ENCODE peak calls at places on chromosomes 11 and 22, in eight cellular contexts. K, Q, P, C, D, L, S and Z are unnamed samples.

GRCh38 chr11:112834277-112834755 is 126.9 kb upstream of the NCAM1 start:
- DNase-seq in K (peak; percentile 93), Q (no peak), P (no peak), C (no peak), D (no peak), L (peak; percentile 89), S (no peak), Z (no peak)

GRCh38 chr22:30005213-30005857 is 74.9 kb upstream of the HORMAD2 start:
- DNase-seq in K (peak; percentile 81), Q (peak; percentile 63), P (peak; percentile 50), C (peak; percentile 73), D (peak; percentile 67), L (peak; percentile 81), S (peak; percentile 50), Z (peak; percentile 49)

GRCh38 chr11:19723572-19724342 is 11.1 kb downstream of the NAV2 start:
- DNase-seq in K (peak; percentile 84), Q (no peak), P (no peak), C (no peak), D (peak; percentile 77), L (no peak), S (no peak), Z (no peak)

GRCh38 chr22:20421507-20421874 is 16.1 kb downstream of the SCARF2 start:
- DNase-seq in K (peak; percentile 20), Q (no peak), P (no peak), C (no peak), D (no peak), L (no peak), S (no peak), Z (no peak)

GRCh38 chr11:111793863-111794262 is 27.7 kb upstream of the PPP2R1B start:
- DNase-seq in K (no peak), Q (no peak), P (no peak), C (no peak), D (no peak), L (no peak), S (no peak), Z (peak; percentile 72)

GRCh38 chr22:40325315-40325714 is 21.0 kb upstream of the ADSL start:
- DNase-seq in K (no peak), Q (peak; percentile 13), P (no peak), C (no peak), D (no peak), L (no peak), S (no peak), Z (no peak)

GRCh38 chr11:279040-279965 is 1.1 kb downstream of the NLRP6 start:
- DNase-seq in K (peak; percentile 58), Q (no peak), P (no peak), C (peak; percentile 8), D (no peak), L (no peak), S (no peak), Z (no peak)

GRCh38 chr11:11973361-11973800 is 35.0 kb downstream of the DKK3 start:
- DNase-seq in K (peak; percentile 88), Q (no peak), P (no peak), C (peak; percentile 59), D (no peak), L (peak; percentile 74), S (no peak), Z (peak; percentile 31)

GRCh38 chr22:39253427-39254070 is 8.8 kb upstream of the PDGFB start:
- DNase-seq in K (no peak), Q (peak; percentile 45), P (no peak), C (no peak), D (peak; percentile 52), L (peak; percentile 89), S (no peak), Z (no peak)

GRCh38 chr22:50714631-50715179 is 23.3 kb upstream of the ACR start:
- DNase-seq in K (no peak), Q (no peak), P (no peak), C (no peak), D (no peak), L (no peak), S (no peak), Z (no peak)

GRCh38 chr11:44315947-44316387 is 6.0 kb upstream of the ALX4 start:
- DNase-seq in K (no peak), Q (no peak), P (no peak), C (no peak), D (no peak), L (no peak), S (no peak), Z (no peak)

GRCh38 chr11:44314733-44315132 is 4.8 kb upstream of the ALX4 start:
- DNase-seq in K (no peak), Q (no peak), P (no peak), C (no peak), D (no peak), L (no peak), S (no peak), Z (no peak)

GRCh38 chr11:44319170-44319551 is 9.2 kb upstream of the ALX4 start:
- DNase-seq in K (no peak), Q (no peak), P (no peak), C (no peak), D (no peak), L (no peak), S (no peak), Z (no peak)

GRCh38 chr11:44318369-44318768 is 8.4 kb upstream of the ALX4 start:
- DNase-seq in K (no peak), Q (no peak), P (no peak), C (no peak), D (no peak), L (no peak), S (no peak), Z (no peak)

DNA sequence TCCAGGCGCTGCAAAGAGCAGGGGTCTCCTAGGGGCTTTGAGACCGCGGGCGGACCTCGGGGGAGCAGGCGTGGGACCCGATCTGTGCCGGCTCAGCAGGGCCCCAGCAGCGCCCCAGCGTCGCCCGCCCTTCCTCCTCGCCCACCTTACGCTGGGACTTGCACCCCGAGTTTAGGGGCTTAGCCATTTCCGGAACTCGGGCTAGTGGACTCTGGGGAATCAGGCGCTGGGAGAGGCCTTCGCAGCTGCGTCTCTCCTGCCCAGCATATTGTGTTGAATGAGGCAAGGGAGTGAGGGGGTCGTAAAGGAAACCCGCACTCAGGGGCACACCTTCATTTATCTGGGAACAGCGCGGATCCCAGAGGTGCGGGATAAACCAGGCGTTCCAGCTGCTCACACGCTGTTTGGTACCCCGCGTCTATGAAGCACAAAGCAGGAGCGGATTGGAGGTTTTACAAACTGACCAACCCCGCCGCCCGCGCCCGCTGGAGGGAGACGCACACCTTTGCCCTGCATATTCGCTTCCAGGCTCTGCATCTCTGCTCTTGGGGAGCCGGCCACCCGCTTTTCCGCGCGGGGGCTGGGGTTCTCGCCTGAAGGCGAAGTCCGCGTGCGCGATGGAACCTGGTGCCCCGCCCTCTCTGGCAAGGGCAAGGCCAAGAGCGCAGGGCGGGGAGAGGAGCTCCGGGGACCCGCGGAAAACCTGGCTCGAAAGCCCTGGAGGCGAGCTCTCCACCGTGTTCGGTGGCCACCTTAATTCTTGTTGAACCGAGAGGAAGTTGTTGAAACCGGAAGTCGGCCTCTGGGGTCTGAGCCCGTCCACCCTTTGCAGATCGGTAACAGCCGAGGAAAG is 6.7 kb upstream of the ALX4 start:
- DNase-seq in K (no peak), Q (no peak), P (no peak), C (no peak), D (no peak), L (no peak), S (no peak), Z (no peak)
- TF ChIP-seq CTCF in K (no peak), Q (no peak), P (no peak), C (no peak), D (no peak), L (no peak), S (no peak), Z (no peak)

GRCh38 chr11:67732045-67732787 is 57.8 kb upstream of the ALDH3B2 start:
- DNase-seq in K (no peak), Q (no peak), P (no peak), C (no peak), D (no peak), L (no peak), S (no peak), Z (no peak)
- TF ChIP-seq CTCF in K (peak; percentile 17), Q (peak; percentile 20), P (peak; percentile 36), C (peak; percentile 13), D (peak; percentile 42), L (no peak), S (no peak), Z (no peak)

DNA sequence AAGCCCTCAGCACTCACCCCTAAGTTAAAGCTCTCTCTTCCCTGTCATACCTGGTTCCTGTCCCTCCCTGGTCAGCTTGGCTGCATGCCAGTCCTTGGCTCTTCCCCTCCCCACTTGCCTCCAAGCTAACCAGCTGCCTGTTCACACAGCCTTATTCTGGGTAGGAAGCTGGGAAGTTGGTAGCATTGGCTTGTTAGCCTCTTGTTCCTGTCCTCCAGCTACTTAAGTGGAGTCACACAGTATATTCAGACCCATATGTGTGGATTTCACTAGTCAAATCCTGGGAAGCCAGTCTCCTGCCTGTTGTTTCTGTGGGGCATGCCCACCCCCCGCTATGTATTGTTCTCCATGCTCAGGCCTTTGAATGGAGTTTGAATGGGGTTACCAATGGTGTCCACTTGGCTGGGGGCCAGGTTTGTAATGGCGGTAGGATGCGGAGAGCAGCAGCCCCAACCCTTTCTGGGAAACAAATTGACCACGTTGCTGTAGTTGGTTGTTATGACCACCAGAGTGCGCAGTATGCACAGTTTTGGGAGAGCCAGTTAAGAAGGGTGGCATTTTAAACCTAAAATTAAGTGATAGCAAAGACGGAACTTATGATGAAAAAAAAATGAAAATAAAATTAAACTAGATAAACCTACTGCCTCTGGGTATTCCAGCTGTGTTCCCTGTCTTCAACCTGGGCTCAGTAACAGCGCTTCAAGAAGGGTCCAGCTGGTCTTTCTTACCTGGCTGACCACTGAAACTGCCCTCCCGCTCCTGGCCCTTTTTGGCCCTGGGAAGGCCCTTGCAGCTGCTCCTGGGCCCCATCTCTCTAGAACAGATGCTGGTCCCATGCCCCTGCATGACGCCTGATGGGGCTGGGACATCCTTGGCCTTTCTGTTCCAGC is 10.7 kb upstream of the RPS3 start:
- DNase-seq in K (peak; percentile 75), Q (peak; percentile 77), P (peak; percentile 26), C (peak; percentile 42), D (peak; percentile 79), L (peak; percentile 68), S (peak; percentile 33), Z (peak; percentile 39)
- TF ChIP-seq CTCF in K (peak; percentile 71), Q (peak; percentile 74), P (peak; percentile 86), C (peak; percentile 85), D (peak; percentile 79), L (no peak), S (no peak), Z (peak; percentile 81)

GRCh38 chr22:37266581-37267127 is 15.7 kb upstream of the CYTH4 start:
- DNase-seq in K (no peak), Q (no peak), P (no peak), C (no peak), D (no peak), L (no peak), S (no peak), Z (no peak)
- TF ChIP-seq CTCF in K (no peak), Q (no peak), P (no peak), C (no peak), D (no peak), L (no peak), S (no peak), Z (no peak)

GRCh38 chr11:117546431-117547160 is 218.9 kb downstream of the CEP164 start:
- DNase-seq in K (no peak), Q (no peak), P (no peak), C (no peak), D (no peak), L (no peak), S (no peak), Z (no peak)
- TF ChIP-seq CTCF in K (no peak), Q (no peak), P (no peak), C (no peak), D (no peak), L (no peak), S (no peak), Z (no peak)